ENCODE peak calls at places on chromosomes 6 and 20, in ten cellular contexts. One of them, this sample, is unnamed.
A peak's percentile ranks its signal among the peaks of the same experiment; 100 is the strongest.

GRCh38 chr6:98286620-98287019 is 547.8 kb upstream of the POU3F2 start:
- DNase-seq in activated T-cell treated with anti-CD3 and anti-CD28 coated beads for 1 hour: no peak
- DNase-seq in lung: no peak
- DNase-seq in MCF 10A: no peak
- DNase-seq in NCI-H748 treated with DMSO at 0.1 percent for 48 hours: no peak
- DNase-seq in T-helper 9 cell: no peak
- DNase-seq in NCI-H1105: no peak
- DNase-seq in mesendoderm: no peak
- DNase-seq in AG09309: no peak
- DNase-seq in amniotic epithelial cell: no peak
- DNase-seq in this sample: no peak

GRCh38 chr6:119349341-119350201 is at the start of gene MAN1A1:
- DNase-seq in AG09309: peak; percentile 7
- DNase-seq in T-helper 9 cell: peak; percentile 84
- DNase-seq in NCI-H1105: peak; percentile 84
- DNase-seq in lung: peak; percentile 89
- DNase-seq in MCF 10A: peak; percentile 78
- DNase-seq in activated T-cell treated with anti-CD3 and anti-CD28 coated beads for 1 hour: peak; percentile 84
- DNase-seq in NCI-H748 treated with DMSO at 0.1 percent for 48 hours: peak; percentile 63
- DNase-seq in mesendoderm: peak; percentile 91
- DNase-seq in amniotic epithelial cell: peak; percentile 74
- DNase-seq in this sample: peak; percentile 63

GRCh38 chr6:82410151-82410621 is 46.6 kb downstream of the TPBG start:
- DNase-seq in lung: no peak
- DNase-seq in NCI-H1105: no peak
- DNase-seq in amniotic epithelial cell: peak; percentile 14
- DNase-seq in activated T-cell treated with anti-CD3 and anti-CD28 coated beads for 1 hour: no peak
- DNase-seq in NCI-H748 treated with DMSO at 0.1 percent for 48 hours: no peak
- DNase-seq in T-helper 9 cell: no peak
- DNase-seq in mesendoderm: no peak
- DNase-seq in AG09309: no peak
- DNase-seq in MCF 10A: peak; percentile 90
- DNase-seq in this sample: peak; percentile 55

GRCh38 chr20:63132715-63133471 is 83.0 kb downstream of the YTHDF1 start:
- DNase-seq in lung: no peak
- DNase-seq in activated T-cell treated with anti-CD3 and anti-CD28 coated beads for 1 hour: no peak
- DNase-seq in T-helper 9 cell: no peak
- DNase-seq in AG09309: no peak
- DNase-seq in amniotic epithelial cell: no peak
- DNase-seq in MCF 10A: no peak
- DNase-seq in NCI-H1105: no peak
- DNase-seq in NCI-H748 treated with DMSO at 0.1 percent for 48 hours: no peak
- DNase-seq in mesendoderm: no peak
- DNase-seq in this sample: no peak

GRCh38 chr20:47677314-47678129 is 107.8 kb downstream of the SULF2 start:
- DNase-seq in mesendoderm: peak; percentile 76
- DNase-seq in AG09309: no peak
- DNase-seq in NCI-H748 treated with DMSO at 0.1 percent for 48 hours: peak; percentile 39
- DNase-seq in T-helper 9 cell: peak; percentile 43
- DNase-seq in lung: no peak
- DNase-seq in activated T-cell treated with anti-CD3 and anti-CD28 coated beads for 1 hour: peak; percentile 32
- DNase-seq in amniotic epithelial cell: peak; percentile 34
- DNase-seq in MCF 10A: peak; percentile 60
- DNase-seq in NCI-H1105: peak; percentile 69
- DNase-seq in this sample: peak; percentile 62

GRCh38 chr6:78867020-78867369 is 356 bp upstream of the IRAK1BP1 start:
- DNase-seq in MCF 10A: no peak
- DNase-seq in AG09309: no peak
- DNase-seq in T-helper 9 cell: no peak
- DNase-seq in amniotic epithelial cell: no peak
- DNase-seq in lung: no peak
- DNase-seq in NCI-H748 treated with DMSO at 0.1 percent for 48 hours: no peak
- DNase-seq in NCI-H1105: no peak
- DNase-seq in activated T-cell treated with anti-CD3 and anti-CD28 coated beads for 1 hour: no peak
- DNase-seq in mesendoderm: no peak
- DNase-seq in this sample: no peak

GRCh38 chr6:116406678-116407345 is 36.1 kb downstream of the DSE start:
- DNase-seq in NCI-H1105: no peak
- DNase-seq in MCF 10A: no peak
- DNase-seq in mesendoderm: no peak
- DNase-seq in NCI-H748 treated with DMSO at 0.1 percent for 48 hours: no peak
- DNase-seq in lung: no peak
- DNase-seq in AG09309: no peak
- DNase-seq in amniotic epithelial cell: peak; percentile 94
- DNase-seq in activated T-cell treated with anti-CD3 and anti-CD28 coated beads for 1 hour: no peak
- DNase-seq in T-helper 9 cell: no peak
- DNase-seq in this sample: no peak

GRCh38 chr6:169247991-169248390 is 5.7 kb downstream of the THBS2 start:
- DNase-seq in lung: no peak
- DNase-seq in NCI-H1105: no peak
- DNase-seq in MCF 10A: no peak
- DNase-seq in mesendoderm: no peak
- DNase-seq in NCI-H748 treated with DMSO at 0.1 percent for 48 hours: no peak
- DNase-seq in AG09309: no peak
- DNase-seq in amniotic epithelial cell: no peak
- DNase-seq in activated T-cell treated with anti-CD3 and anti-CD28 coated beads for 1 hour: no peak
- DNase-seq in T-helper 9 cell: no peak
- DNase-seq in this sample: no peak

GRCh38 chr20:51955756-51956155 is 153.4 kb upstream of the SALL4 start:
- DNase-seq in amniotic epithelial cell: peak; percentile 78
- DNase-seq in mesendoderm: no peak
- DNase-seq in lung: no peak
- DNase-seq in NCI-H1105: no peak
- DNase-seq in NCI-H748 treated with DMSO at 0.1 percent for 48 hours: no peak
- DNase-seq in T-helper 9 cell: no peak
- DNase-seq in activated T-cell treated with anti-CD3 and anti-CD28 coated beads for 1 hour: no peak
- DNase-seq in MCF 10A: peak; percentile 49
- DNase-seq in AG09309: no peak
- DNase-seq in this sample: peak; percentile 43

GRCh38 chr20:31440012-31440659 is at the start of gene DEFB123:
- DNase-seq in AG09309: no peak
- DNase-seq in activated T-cell treated with anti-CD3 and anti-CD28 coated beads for 1 hour: no peak
- DNase-seq in amniotic epithelial cell: no peak
- DNase-seq in NCI-H1105: no peak
- DNase-seq in T-helper 9 cell: no peak
- DNase-seq in mesendoderm: no peak
- DNase-seq in MCF 10A: no peak
- DNase-seq in NCI-H748 treated with DMSO at 0.1 percent for 48 hours: no peak
- DNase-seq in lung: no peak
- DNase-seq in this sample: no peak

GRCh38 chr6:137799950-137800568 is 67.0 kb upstream of the TNFAIP3 start:
- DNase-seq in NCI-H748 treated with DMSO at 0.1 percent for 48 hours: peak; percentile 38
- DNase-seq in lung: peak; percentile 41
- DNase-seq in T-helper 9 cell: peak; percentile 33
- DNase-seq in AG09309: no peak
- DNase-seq in MCF 10A: peak; percentile 84
- DNase-seq in activated T-cell treated with anti-CD3 and anti-CD28 coated beads for 1 hour: peak; percentile 44
- DNase-seq in mesendoderm: peak; percentile 68
- DNase-seq in NCI-H1105: peak; percentile 40
- DNase-seq in amniotic epithelial cell: peak; percentile 78
- DNase-seq in this sample: peak; percentile 88

GRCh38 chr6:155132617-155133016 is 131.2 kb upstream of the CLDN20 start:
- DNase-seq in lung: no peak
- DNase-seq in amniotic epithelial cell: no peak
- DNase-seq in MCF 10A: no peak
- DNase-seq in mesendoderm: no peak
- DNase-seq in NCI-H748 treated with DMSO at 0.1 percent for 48 hours: peak; percentile 32
- DNase-seq in T-helper 9 cell: no peak
- DNase-seq in AG09309: no peak
- DNase-seq in activated T-cell treated with anti-CD3 and anti-CD28 coated beads for 1 hour: no peak
- DNase-seq in NCI-H1105: peak; percentile 58
- DNase-seq in this sample: no peak

GRCh38 chr6:70277480-70277879 is 25.4 kb downstream of the COL9A1 start:
- DNase-seq in lung: no peak
- DNase-seq in activated T-cell treated with anti-CD3 and anti-CD28 coated beads for 1 hour: no peak
- DNase-seq in MCF 10A: peak; percentile 32
- DNase-seq in NCI-H748 treated with DMSO at 0.1 percent for 48 hours: no peak
- DNase-seq in T-helper 9 cell: no peak
- DNase-seq in NCI-H1105: no peak
- DNase-seq in amniotic epithelial cell: peak; percentile 9
- DNase-seq in AG09309: no peak
- DNase-seq in mesendoderm: no peak
- DNase-seq in this sample: peak; percentile 21

GRCh38 chr6:44630125-44631028 is 242.9 kb downstream of the CDC5L start:
- DNase-seq in activated T-cell treated with anti-CD3 and anti-CD28 coated beads for 1 hour: no peak
- DNase-seq in NCI-H1105: peak; percentile 7
- DNase-seq in T-helper 9 cell: no peak
- DNase-seq in mesendoderm: peak; percentile 94
- DNase-seq in NCI-H748 treated with DMSO at 0.1 percent for 48 hours: peak; percentile 30
- DNase-seq in amniotic epithelial cell: peak; percentile 75
- DNase-seq in MCF 10A: peak; percentile 55
- DNase-seq in AG09309: no peak
- DNase-seq in lung: no peak
- DNase-seq in this sample: peak; percentile 61

GRCh38 chr6:71066153-71066552 is 109.3 kb upstream of the B3GAT2 start:
- DNase-seq in NCI-H748 treated with DMSO at 0.1 percent for 48 hours: no peak
- DNase-seq in T-helper 9 cell: no peak
- DNase-seq in lung: no peak
- DNase-seq in NCI-H1105: no peak
- DNase-seq in amniotic epithelial cell: peak; percentile 5
- DNase-seq in AG09309: no peak
- DNase-seq in MCF 10A: no peak
- DNase-seq in mesendoderm: no peak
- DNase-seq in activated T-cell treated with anti-CD3 and anti-CD28 coated beads for 1 hour: no peak
- DNase-seq in this sample: no peak

GRCh38 chr6:168704678-168705077 is 263.7 kb downstream of the SMOC2 start:
- DNase-seq in amniotic epithelial cell: no peak
- DNase-seq in NCI-H1105: no peak
- DNase-seq in lung: no peak
- DNase-seq in AG09309: no peak
- DNase-seq in activated T-cell treated with anti-CD3 and anti-CD28 coated beads for 1 hour: no peak
- DNase-seq in T-helper 9 cell: no peak
- DNase-seq in mesendoderm: no peak
- DNase-seq in MCF 10A: no peak
- DNase-seq in NCI-H748 treated with DMSO at 0.1 percent for 48 hours: no peak
- DNase-seq in this sample: no peak

GRCh38 chr20:62136283-62137091 is 6.7 kb downstream of the PSMA7 start:
- DNase-seq in mesendoderm: peak; percentile 80
- DNase-seq in T-helper 9 cell: peak; percentile 63
- DNase-seq in amniotic epithelial cell: peak; percentile 67
- DNase-seq in lung: peak; percentile 51
- DNase-seq in AG09309: no peak
- DNase-seq in NCI-H1105: no peak
- DNase-seq in activated T-cell treated with anti-CD3 and anti-CD28 coated beads for 1 hour: peak; percentile 65
- DNase-seq in MCF 10A: peak; percentile 72
- DNase-seq in NCI-H748 treated with DMSO at 0.1 percent for 48 hours: no peak
- DNase-seq in this sample: peak; percentile 79

GRCh38 chr20:2382833-2383232 is 2.1 kb downstream of the TGM6 start:
- DNase-seq in amniotic epithelial cell: no peak
- DNase-seq in NCI-H748 treated with DMSO at 0.1 percent for 48 hours: no peak
- DNase-seq in T-helper 9 cell: no peak
- DNase-seq in activated T-cell treated with anti-CD3 and anti-CD28 coated beads for 1 hour: no peak
- DNase-seq in NCI-H1105: no peak
- DNase-seq in AG09309: no peak
- DNase-seq in MCF 10A: peak; percentile 61
- DNase-seq in mesendoderm: no peak
- DNase-seq in lung: no peak
- DNase-seq in this sample: peak; percentile 90

GRCh38 chr6:157877149-157877548 is 54.1 kb downstream of the SNX9 start:
- DNase-seq in mesendoderm: no peak
- DNase-seq in MCF 10A: no peak
- DNase-seq in amniotic epithelial cell: no peak
- DNase-seq in activated T-cell treated with anti-CD3 and anti-CD28 coated beads for 1 hour: no peak
- DNase-seq in NCI-H1105: no peak
- DNase-seq in lung: no peak
- DNase-seq in AG09309: no peak
- DNase-seq in NCI-H748 treated with DMSO at 0.1 percent for 48 hours: no peak
- DNase-seq in T-helper 9 cell: no peak
- DNase-seq in this sample: no peak

GRCh38 chr6:68313911-68314310 is 321.2 kb upstream of the ADGRB3 start:
- DNase-seq in T-helper 9 cell: no peak
- DNase-seq in AG09309: no peak
- DNase-seq in NCI-H1105: no peak
- DNase-seq in activated T-cell treated with anti-CD3 and anti-CD28 coated beads for 1 hour: no peak
- DNase-seq in amniotic epithelial cell: peak; percentile 28
- DNase-seq in NCI-H748 treated with DMSO at 0.1 percent for 48 hours: peak; percentile 6
- DNase-seq in mesendoderm: peak; percentile 39
- DNase-seq in MCF 10A: peak; percentile 17
- DNase-seq in lung: no peak
- DNase-seq in this sample: peak; percentile 29

GRCh38 chr6:24430086-24430485 is 27.4 kb downstream of the MRS2 start:
- DNase-seq in MCF 10A: no peak
- DNase-seq in NCI-H748 treated with DMSO at 0.1 percent for 48 hours: no peak
- DNase-seq in lung: no peak
- DNase-seq in mesendoderm: no peak
- DNase-seq in AG09309: no peak
- DNase-seq in T-helper 9 cell: no peak
- DNase-seq in amniotic epithelial cell: no peak
- DNase-seq in NCI-H1105: no peak
- DNase-seq in activated T-cell treated with anti-CD3 and anti-CD28 coated beads for 1 hour: no peak
- DNase-seq in this sample: peak; percentile 11

GRCh38 chr20:56893206-56893605 is 264.1 kb downstream of the TFAP2C start:
- DNase-seq in mesendoderm: peak; percentile 57
- DNase-seq in NCI-H748 treated with DMSO at 0.1 percent for 48 hours: no peak
- DNase-seq in activated T-cell treated with anti-CD3 and anti-CD28 coated beads for 1 hour: no peak
- DNase-seq in T-helper 9 cell: no peak
- DNase-seq in lung: no peak
- DNase-seq in NCI-H1105: no peak
- DNase-seq in AG09309: no peak
- DNase-seq in amniotic epithelial cell: no peak
- DNase-seq in MCF 10A: no peak
- DNase-seq in this sample: no peak

GRCh38 chr6:33683051-33683571 is 28.4 kb downstream of the UQCC2 start:
- DNase-seq in NCI-H1105: no peak
- DNase-seq in NCI-H748 treated with DMSO at 0.1 percent for 48 hours: no peak
- DNase-seq in mesendoderm: no peak
- DNase-seq in activated T-cell treated with anti-CD3 and anti-CD28 coated beads for 1 hour: peak; percentile 23
- DNase-seq in amniotic epithelial cell: no peak
- DNase-seq in MCF 10A: no peak
- DNase-seq in T-helper 9 cell: peak; percentile 24
- DNase-seq in lung: no peak
- DNase-seq in AG09309: no peak
- DNase-seq in this sample: no peak

GRCh38 chr20:35698298-35699126 is 640 bp downstream of the NFS1 start:
- DNase-seq in activated T-cell treated with anti-CD3 and anti-CD28 coated beads for 1 hour: no peak
- DNase-seq in lung: peak; percentile 27
- DNase-seq in amniotic epithelial cell: no peak
- DNase-seq in T-helper 9 cell: no peak
- DNase-seq in mesendoderm: peak; percentile 34
- DNase-seq in MCF 10A: no peak
- DNase-seq in NCI-H748 treated with DMSO at 0.1 percent for 48 hours: no peak
- DNase-seq in AG09309: no peak
- DNase-seq in NCI-H1105: no peak
- DNase-seq in this sample: peak; percentile 21

GRCh38 chr6:133169901-133170300 is 71.3 kb upstream of the EYA4 start:
- DNase-seq in MCF 10A: no peak
- DNase-seq in mesendoderm: no peak
- DNase-seq in NCI-H1105: no peak
- DNase-seq in AG09309: no peak
- DNase-seq in lung: no peak
- DNase-seq in NCI-H748 treated with DMSO at 0.1 percent for 48 hours: no peak
- DNase-seq in T-helper 9 cell: no peak
- DNase-seq in amniotic epithelial cell: no peak
- DNase-seq in activated T-cell treated with anti-CD3 and anti-CD28 coated beads for 1 hour: no peak
- DNase-seq in this sample: no peak

GRCh38 chr6:159874475-159874874 is 16.3 kb upstream of the MAS1 start:
- DNase-seq in AG09309: no peak
- DNase-seq in amniotic epithelial cell: no peak
- DNase-seq in NCI-H1105: no peak
- DNase-seq in lung: no peak
- DNase-seq in NCI-H748 treated with DMSO at 0.1 percent for 48 hours: no peak
- DNase-seq in T-helper 9 cell: no peak
- DNase-seq in activated T-cell treated with anti-CD3 and anti-CD28 coated beads for 1 hour: no peak
- DNase-seq in MCF 10A: no peak
- DNase-seq in mesendoderm: no peak
- DNase-seq in this sample: no peak

GRCh38 chr6:9745476-9745875 is 669.4 kb downstream of the TFAP2A start:
- DNase-seq in T-helper 9 cell: no peak
- DNase-seq in activated T-cell treated with anti-CD3 and anti-CD28 coated beads for 1 hour: no peak
- DNase-seq in amniotic epithelial cell: peak; percentile 1
- DNase-seq in AG09309: no peak
- DNase-seq in NCI-H1105: no peak
- DNase-seq in lung: no peak
- DNase-seq in MCF 10A: peak; percentile 33
- DNase-seq in NCI-H748 treated with DMSO at 0.1 percent for 48 hours: no peak
- DNase-seq in mesendoderm: no peak
- DNase-seq in this sample: peak; percentile 45

GRCh38 chr20:59912609-59913008 is 20.8 kb downstream of the SYCP2 start:
- DNase-seq in lung: no peak
- DNase-seq in mesendoderm: no peak
- DNase-seq in activated T-cell treated with anti-CD3 and anti-CD28 coated beads for 1 hour: no peak
- DNase-seq in NCI-H748 treated with DMSO at 0.1 percent for 48 hours: no peak
- DNase-seq in amniotic epithelial cell: peak; percentile 29
- DNase-seq in AG09309: no peak
- DNase-seq in T-helper 9 cell: no peak
- DNase-seq in NCI-H1105: no peak
- DNase-seq in MCF 10A: no peak
- DNase-seq in this sample: no peak